ENCODE peak calls at places on chromosomes 3 and 15, in nine cellular contexts. One of them, this sample, is unnamed.

GRCh38 chr3:64318670-64319271 is 93.5 kb upstream of the PRICKLE2 start:
- DNase-seq in cardiac fibroblast: no peak
- DNase-seq in HCT116: no peak
- DNase-seq in fibroblast of lung: no peak
- DNase-seq in endothelial cell: no peak
- DNase-seq in OCI-LY7: no peak
- DNase-seq in ovary: no peak
- DNase-seq in endodermal cell: peak
- DNase-seq in AG04449: no peak
- DNase-seq in this sample: no peak

GRCh38 chr3:78820497-78820896 is 947.3 kb downstream of the ROBO1 start:
- DNase-seq in OCI-LY7: no peak
- DNase-seq in AG04449: no peak
- DNase-seq in ovary: no peak
- DNase-seq in endodermal cell: no peak
- DNase-seq in cardiac fibroblast: no peak
- DNase-seq in fibroblast of lung: no peak
- DNase-seq in endothelial cell: no peak
- DNase-seq in HCT116: no peak
- DNase-seq in this sample: no peak

GRCh38 chr15:85403745-85404144 is 23.3 kb downstream of the AKAP13 start:
- DNase-seq in HCT116: no peak
- DNase-seq in endothelial cell: no peak
- DNase-seq in endodermal cell: no peak
- DNase-seq in AG04449: no peak
- DNase-seq in fibroblast of lung: peak
- DNase-seq in OCI-LY7: no peak
- DNase-seq in cardiac fibroblast: peak
- DNase-seq in ovary: no peak
- DNase-seq in this sample: no peak

GRCh38 chr15:76060098-76060989 is 559 bp downstream of the TMEM266 start:
- DNase-seq in AG04449: no peak
- DNase-seq in ovary: no peak
- DNase-seq in fibroblast of lung: no peak
- DNase-seq in endothelial cell: no peak
- DNase-seq in endodermal cell: no peak
- DNase-seq in HCT116: no peak
- DNase-seq in OCI-LY7: no peak
- DNase-seq in cardiac fibroblast: no peak
- DNase-seq in this sample: no peak

GRCh38 chr3:169863458-169863899 is 6.3 kb downstream of the LRRC31 start:
- DNase-seq in endothelial cell: peak
- DNase-seq in HCT116: peak
- DNase-seq in endodermal cell: peak
- DNase-seq in fibroblast of lung: peak
- DNase-seq in OCI-LY7: peak
- DNase-seq in AG04449: no peak
- DNase-seq in ovary: no peak
- DNase-seq in cardiac fibroblast: peak
- DNase-seq in this sample: peak

GRCh38 chr3:20352547-20353164 is 166.7 kb upstream of the SGO1 start:
- DNase-seq in HCT116: no peak
- DNase-seq in fibroblast of lung: peak
- DNase-seq in endodermal cell: no peak
- DNase-seq in endothelial cell: no peak
- DNase-seq in OCI-LY7: no peak
- DNase-seq in cardiac fibroblast: peak
- DNase-seq in AG04449: no peak
- DNase-seq in ovary: no peak
- DNase-seq in this sample: no peak

GRCh38 chr3:128317698-128318231 is 148.9 kb downstream of the DNAJB8 start:
- DNase-seq in cardiac fibroblast: no peak
- DNase-seq in OCI-LY7: no peak
- DNase-seq in AG04449: no peak
- DNase-seq in endothelial cell: no peak
- DNase-seq in ovary: no peak
- DNase-seq in HCT116: no peak
- DNase-seq in endodermal cell: peak
- DNase-seq in fibroblast of lung: peak
- DNase-seq in this sample: no peak

GRCh38 chr3:81962396-81962795 is 201.0 kb upstream of the GBE1 start:
- DNase-seq in AG04449: no peak
- DNase-seq in HCT116: no peak
- DNase-seq in endothelial cell: no peak
- DNase-seq in fibroblast of lung: no peak
- DNase-seq in ovary: no peak
- DNase-seq in OCI-LY7: no peak
- DNase-seq in cardiac fibroblast: peak
- DNase-seq in endodermal cell: no peak
- DNase-seq in this sample: no peak

GRCh38 chr3:56782900-56783299 is 18.8 kb downstream of the ARHGEF3 start:
- DNase-seq in HCT116: no peak
- DNase-seq in AG04449: no peak
- DNase-seq in OCI-LY7: no peak
- DNase-seq in cardiac fibroblast: no peak
- DNase-seq in ovary: no peak
- DNase-seq in fibroblast of lung: no peak
- DNase-seq in endodermal cell: no peak
- DNase-seq in endothelial cell: no peak
- DNase-seq in this sample: no peak

GRCh38 chr15:74830868-74831267 is 4.4 kb downstream of the CPLX3 start:
- DNase-seq in endothelial cell: no peak
- DNase-seq in OCI-LY7: no peak
- DNase-seq in cardiac fibroblast: no peak
- DNase-seq in endodermal cell: no peak
- DNase-seq in HCT116: no peak
- DNase-seq in fibroblast of lung: no peak
- DNase-seq in ovary: no peak
- DNase-seq in AG04449: no peak
- DNase-seq in this sample: no peak

GRCh38 chr3:151218136-151218535 is 15.1 kb upstream of the GPR171 start:
- DNase-seq in endothelial cell: no peak
- DNase-seq in fibroblast of lung: no peak
- DNase-seq in OCI-LY7: no peak
- DNase-seq in endodermal cell: no peak
- DNase-seq in HCT116: no peak
- DNase-seq in ovary: no peak
- DNase-seq in AG04449: no peak
- DNase-seq in cardiac fibroblast: no peak
- DNase-seq in this sample: no peak

GRCh38 chr3:11060500-11061251 is 68.1 kb downstream of the SLC6A1 start:
- DNase-seq in fibroblast of lung: peak
- DNase-seq in cardiac fibroblast: peak
- DNase-seq in OCI-LY7: peak
- DNase-seq in ovary: peak
- DNase-seq in AG04449: no peak
- DNase-seq in endothelial cell: peak
- DNase-seq in endodermal cell: peak
- DNase-seq in HCT116: peak
- DNase-seq in this sample: peak

GRCh38 chr3:11062704-11063103 is 70.2 kb downstream of the SLC6A1 start:
- DNase-seq in AG04449: no peak
- DNase-seq in endothelial cell: no peak
- DNase-seq in HCT116: no peak
- DNase-seq in OCI-LY7: no peak
- DNase-seq in fibroblast of lung: no peak
- DNase-seq in ovary: no peak
- DNase-seq in endodermal cell: no peak
- DNase-seq in cardiac fibroblast: no peak
- DNase-seq in this sample: no peak

GRCh38 chr3:11059090-11059798 is 66.7 kb downstream of the SLC6A1 start:
- DNase-seq in AG04449: peak
- DNase-seq in endothelial cell: peak
- DNase-seq in HCT116: peak
- DNase-seq in OCI-LY7: peak
- DNase-seq in ovary: peak
- DNase-seq in endodermal cell: peak
- DNase-seq in cardiac fibroblast: peak
- DNase-seq in fibroblast of lung: peak
- DNase-seq in this sample: peak

GRCh38 chr3:11057655-11058054 is 65.1 kb downstream of the SLC6A1 start:
- DNase-seq in endodermal cell: no peak
- DNase-seq in endothelial cell: no peak
- DNase-seq in HCT116: no peak
- DNase-seq in ovary: no peak
- DNase-seq in AG04449: no peak
- DNase-seq in fibroblast of lung: no peak
- DNase-seq in cardiac fibroblast: no peak
- DNase-seq in OCI-LY7: no peak
- DNase-seq in this sample: no peak

DNA sequence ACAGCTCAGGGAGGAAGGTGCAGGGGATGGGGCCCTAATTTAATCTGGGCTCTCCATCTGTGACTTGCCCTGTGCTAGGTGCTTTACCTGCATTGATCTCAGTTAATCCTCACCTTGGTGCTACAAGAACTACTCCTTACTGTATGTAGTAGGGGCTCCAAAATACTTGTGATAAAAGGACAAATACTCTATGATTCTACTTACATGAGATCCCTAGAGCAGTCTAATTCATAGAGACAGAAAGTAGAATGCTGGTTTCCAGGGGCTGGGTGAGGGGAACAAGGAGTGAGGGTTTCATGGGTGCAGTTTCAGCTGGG is 67.2 kb downstream of the SLC6A1 start:
- DNase-seq in HCT116: no peak
- DNase-seq in endodermal cell: no peak
- DNase-seq in cardiac fibroblast: no peak
- DNase-seq in AG04449: no peak
- DNase-seq in OCI-LY7: no peak
- DNase-seq in fibroblast of lung: no peak
- DNase-seq in endothelial cell: no peak
- DNase-seq in ovary: no peak
- DNase-seq in this sample: no peak
- TF ChIP-seq CTCF in HCT116: no peak
- TF ChIP-seq CTCF in endodermal cell: no peak
- TF ChIP-seq CTCF in cardiac fibroblast: no peak
- TF ChIP-seq CTCF in AG04449: no peak
- TF ChIP-seq CTCF in OCI-LY7: peak
- TF ChIP-seq CTCF in fibroblast of lung: no peak
- TF ChIP-seq CTCF in endothelial cell: no peak
- TF ChIP-seq CTCF in ovary: no peak
- TF ChIP-seq CTCF in this sample: no peak

DNA sequence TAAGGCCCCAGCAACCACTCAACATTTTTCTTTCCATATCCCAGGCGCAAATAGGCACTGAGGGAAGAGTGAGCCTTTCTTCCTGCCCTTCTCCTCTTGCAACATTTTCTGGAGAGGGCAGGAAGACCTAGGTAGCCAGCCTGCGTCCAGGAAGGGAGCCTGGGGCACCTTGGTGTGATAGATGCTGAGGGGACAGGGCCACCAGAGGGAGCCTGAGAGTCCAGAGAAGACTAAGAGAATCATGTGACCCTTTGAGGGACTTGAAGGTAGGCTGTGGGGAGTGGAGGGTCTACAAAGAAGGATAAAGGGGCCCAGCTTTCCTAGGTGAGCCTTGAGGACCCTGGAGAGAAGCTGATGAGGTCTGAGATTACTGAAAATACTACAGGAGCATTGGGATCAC is 346.6 kb downstream of the CNTN6 start:
- DNase-seq in OCI-LY7: peak
- DNase-seq in HCT116: no peak
- DNase-seq in AG04449: no peak
- DNase-seq in endodermal cell: peak
- DNase-seq in endothelial cell: no peak
- DNase-seq in cardiac fibroblast: no peak
- DNase-seq in fibroblast of lung: no peak
- DNase-seq in ovary: no peak
- DNase-seq in this sample: peak
- TF ChIP-seq CTCF in OCI-LY7: peak
- TF ChIP-seq CTCF in HCT116: no peak
- TF ChIP-seq CTCF in AG04449: no peak
- TF ChIP-seq CTCF in endodermal cell: peak
- TF ChIP-seq CTCF in endothelial cell: no peak
- TF ChIP-seq CTCF in cardiac fibroblast: no peak
- TF ChIP-seq CTCF in fibroblast of lung: no peak
- TF ChIP-seq CTCF in ovary: no peak
- TF ChIP-seq CTCF in this sample: no peak

GRCh38 chr15:39631357-39631756 is 50.5 kb downstream of the THBS1 start:
- DNase-seq in HCT116: no peak
- DNase-seq in ovary: no peak
- DNase-seq in endothelial cell: no peak
- DNase-seq in AG04449: no peak
- DNase-seq in OCI-LY7: no peak
- DNase-seq in endodermal cell: no peak
- DNase-seq in fibroblast of lung: no peak
- DNase-seq in cardiac fibroblast: no peak
- DNase-seq in this sample: no peak
- TF ChIP-seq CTCF in HCT116: no peak
- TF ChIP-seq CTCF in ovary: no peak
- TF ChIP-seq CTCF in endothelial cell: no peak
- TF ChIP-seq CTCF in AG04449: no peak
- TF ChIP-seq CTCF in OCI-LY7: no peak
- TF ChIP-seq CTCF in endodermal cell: peak
- TF ChIP-seq CTCF in fibroblast of lung: no peak
- TF ChIP-seq CTCF in cardiac fibroblast: no peak
- TF ChIP-seq CTCF in this sample: no peak

GRCh38 chr3:160448845-160449659 is 534 bp downstream of the TRIM59 start:
- DNase-seq in endothelial cell: no peak
- DNase-seq in AG04449: no peak
- DNase-seq in endodermal cell: no peak
- DNase-seq in fibroblast of lung: peak
- DNase-seq in cardiac fibroblast: peak
- DNase-seq in ovary: peak
- DNase-seq in HCT116: no peak
- DNase-seq in OCI-LY7: peak
- DNase-seq in this sample: no peak

GRCh38 chr3:160447544-160447943 is 2.0 kb downstream of the TRIM59 start:
- DNase-seq in ovary: no peak
- DNase-seq in fibroblast of lung: peak
- DNase-seq in HCT116: no peak
- DNase-seq in OCI-LY7: no peak
- DNase-seq in AG04449: no peak
- DNase-seq in cardiac fibroblast: peak
- DNase-seq in endodermal cell: no peak
- DNase-seq in endothelial cell: no peak
- DNase-seq in this sample: no peak

GRCh38 chr3:160449660-160450598 is at the start of gene TRIM59:
- DNase-seq in AG04449: peak
- DNase-seq in endothelial cell: peak
- DNase-seq in endodermal cell: peak
- DNase-seq in cardiac fibroblast: peak
- DNase-seq in OCI-LY7: peak
- DNase-seq in fibroblast of lung: peak
- DNase-seq in ovary: peak
- DNase-seq in HCT116: peak
- DNase-seq in this sample: peak

GRCh38 chr3:160451602-160452001 is 2.0 kb upstream of the TRIM59 start:
- DNase-seq in AG04449: no peak
- DNase-seq in ovary: no peak
- DNase-seq in endodermal cell: no peak
- DNase-seq in OCI-LY7: no peak
- DNase-seq in fibroblast of lung: no peak
- DNase-seq in endothelial cell: no peak
- DNase-seq in HCT116: no peak
- DNase-seq in cardiac fibroblast: peak
- DNase-seq in this sample: no peak

DNA sequence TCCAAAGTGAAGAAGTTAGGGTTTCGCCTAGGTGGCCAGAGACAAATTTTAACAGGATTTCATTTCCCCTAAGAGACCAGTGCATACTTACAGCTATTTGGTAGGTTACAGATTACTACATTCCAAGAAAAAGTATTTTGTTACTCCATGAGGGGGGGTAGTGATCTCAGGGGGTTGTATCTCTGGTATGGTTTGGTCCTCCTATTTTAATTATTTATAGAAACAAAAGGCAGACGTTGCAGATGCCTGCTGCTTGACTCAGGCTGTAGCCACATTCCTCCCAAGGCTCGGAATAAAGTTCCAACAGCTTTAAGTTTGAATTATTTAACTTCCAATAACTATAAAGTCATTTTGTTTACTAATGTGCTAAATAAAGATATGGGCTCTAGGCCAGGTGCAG is 1.3 kb upstream of the TRIM59 start:
- DNase-seq in AG04449: peak
- DNase-seq in cardiac fibroblast: peak
- DNase-seq in endothelial cell: no peak
- DNase-seq in ovary: no peak
- DNase-seq in HCT116: no peak
- DNase-seq in fibroblast of lung: peak
- DNase-seq in endodermal cell: no peak
- DNase-seq in OCI-LY7: no peak
- DNase-seq in this sample: no peak
- TF ChIP-seq CTCF in AG04449: peak
- TF ChIP-seq CTCF in cardiac fibroblast: peak
- TF ChIP-seq CTCF in endothelial cell: no peak
- TF ChIP-seq CTCF in ovary: no peak
- TF ChIP-seq CTCF in HCT116: no peak
- TF ChIP-seq CTCF in fibroblast of lung: peak
- TF ChIP-seq CTCF in endodermal cell: no peak
- TF ChIP-seq CTCF in OCI-LY7: no peak
- TF ChIP-seq CTCF in this sample: no peak

This sample was measured in Calu3.